ENCODE peak calls at places on chromosomes 1 and 21, in seven cellular contexts. T is ACHN, Y is NCI-H2227 treated with DMSO at 0.1 percent for 48 hours, H is fibroblast of lung, R is SHP77, J is mesenchymal stem cell, A is NAMALWA. P is an unnamed sample.

GRCh38 chr1:155207578-155208405 is at the start of gene THBS3:
- DNase-seq in Y (peak; percentile 84), T (peak; percentile 62), H (peak; percentile 57), A (no peak), J (peak; percentile 46), R (peak; percentile 72), P (peak; percentile 81)

GRCh38 chr1:57067863-57068262 is 102.0 kb upstream of the C8B start:
- DNase-seq in H (no peak), J (no peak), R (no peak), T (no peak), Y (peak; percentile 65), A (no peak), P (no peak)

GRCh38 chr21:15221799-15222386 is 157.1 kb upstream of the NRIP1 start:
- DNase-seq in T (no peak), J (peak; percentile 53), A (no peak), H (peak; percentile 79), Y (no peak), R (no peak), P (peak; percentile 54)

GRCh38 chr1:174912243-174912642 is 87.5 kb upstream of the CACYBP start:
- DNase-seq in R (no peak), T (no peak), J (no peak), Y (no peak), H (no peak), A (no peak), P (no peak)

GRCh38 chr1:100440075-100440809 is 87.9 kb downstream of the CDC14A start:
- DNase-seq in T (no peak), R (no peak), J (no peak), Y (no peak), H (no peak), A (no peak), P (no peak)

GRCh38 chr1:16012590-16013219 is 5.1 kb downstream of the HSPB7 start:
- DNase-seq in T (peak; percentile 48), Y (peak; percentile 56), J (peak; percentile 94), R (peak; percentile 57), A (no peak), H (peak; percentile 75), P (peak; percentile 53)

GRCh38 chr1:188023206-188023605 is 1194.5 kb downstream of the PLA2G4A start:
- DNase-seq in A (no peak), T (no peak), R (no peak), J (no peak), Y (no peak), H (peak; percentile 73), P (no peak)

GRCh38 chr1:30718636-30719405 is 4.6 kb downstream of the MATN1 start:
- DNase-seq in A (peak; percentile 94), J (peak; percentile 98), T (peak; percentile 93), H (peak; percentile 98), R (peak; percentile 93), Y (peak; percentile 32), P (peak; percentile 99)

GRCh38 chr1:26239936-26240335 is 5.9 kb downstream of the CEP85 start:
- DNase-seq in T (no peak), Y (no peak), A (no peak), R (no peak), J (no peak), H (peak; percentile 83), P (no peak)

GRCh38 chr1:220628431-220628830 is 61.7 kb upstream of the C1orf115 start:
- DNase-seq in R (no peak), Y (no peak), J (no peak), A (no peak), T (no peak), H (no peak), P (no peak)

GRCh38 chr1:184416921-184417320 is 30.1 kb downstream of the C1orf21 start:
- DNase-seq in H (no peak), A (no peak), Y (no peak), T (no peak), J (no peak), R (no peak), P (no peak)

GRCh38 chr1:21292991-21293536 is 2.8 kb upstream of the ECE1 start:
- DNase-seq in A (peak; percentile 85), H (no peak), J (no peak), R (no peak), Y (no peak), T (no peak), P (no peak)

GRCh38 chr1:26730695-26731094 is 34.9 kb downstream of the ARID1A start:
- DNase-seq in A (no peak), R (no peak), T (no peak), J (peak; percentile 47), Y (no peak), H (peak; percentile 61), P (no peak)

GRCh38 chr1:153470707-153471106 is 10.3 kb upstream of the S100A7 start:
- DNase-seq in T (no peak), Y (no peak), R (no peak), J (no peak), H (no peak), A (no peak), P (no peak)

GRCh38 chr1:53336146-53336545 is 8.3 kb upstream of the LRP8 start:
- DNase-seq in R (no peak), A (no peak), T (no peak), H (no peak), J (no peak), Y (no peak), P (no peak)

GRCh38 chr1:180912211-180912800 is 391 bp upstream of the KIAA1614 start:
- DNase-seq in J (peak; percentile 60), H (peak; percentile 57), R (no peak), A (no peak), Y (no peak), T (peak; percentile 42), P (peak; percentile 81)

GRCh38 chr1:37858931-37859506 is 373 bp downstream of the MTF1 start:
- DNase-seq in A (peak; percentile 53), T (peak; percentile 5), Y (peak; percentile 68), H (no peak), J (peak; percentile 64), R (no peak), P (no peak)

GRCh38 chr1:167294528-167294927 is 73.8 kb downstream of the POU2F1 start:
- DNase-seq in J (peak; percentile 66), A (peak; percentile 27), Y (no peak), H (peak; percentile 50), T (no peak), R (no peak), P (no peak)

GRCh38 chr21:45887788-45888187 is 93.8 kb upstream of the COL6A1 start:
- DNase-seq in R (peak; percentile 94), Y (no peak), H (no peak), T (no peak), J (no peak), A (no peak), P (peak; percentile 60)

GRCh38 chr1:219587401-219587800 is 25.5 kb downstream of the ZC3H11B start:
- DNase-seq in J (no peak), Y (no peak), A (no peak), R (no peak), H (peak; percentile 14), T (no peak), P (no peak)

GRCh38 chr1:39825432-39825941 is 36.8 kb upstream of the BMP8B start:
- DNase-seq in H (no peak), T (no peak), A (peak; percentile 32), J (no peak), R (no peak), Y (no peak), P (no peak)

GRCh38 chr1:113904292-113904673 is 316 bp downstream of the AP4B1 start:
- DNase-seq in J (no peak), R (no peak), Y (peak; percentile 65), T (no peak), A (no peak), H (no peak), P (no peak)

GRCh38 chr1:24191860-24192259 is 4.8 kb upstream of the IFNLR1 start:
- DNase-seq in R (no peak), J (peak; percentile 84), H (peak; percentile 68), T (peak; percentile 32), Y (no peak), A (no peak), P (no peak)

GRCh38 chr1:232968965-232969364 is 18.6 kb downstream of the NTPCR start:
- DNase-seq in T (no peak), H (peak; percentile 90), J (no peak), A (no peak), Y (no peak), R (no peak), P (no peak)

GRCh38 chr1:32400876-32401631 is 6.8 kb upstream of the BSDC1 start:
- DNase-seq in Y (peak; percentile 67), R (peak; percentile 84), A (peak; percentile 59), H (peak; percentile 94), T (peak; percentile 67), J (peak; percentile 84), P (peak; percentile 84)

GRCh38 chr1:107897428-107898339 is 67.3 kb downstream of the VAV3 start:
- DNase-seq in Y (no peak), J (no peak), A (peak; percentile 68), H (no peak), R (no peak), T (no peak), P (no peak)

GRCh38 chr1:162373541-162374375 is 2.9 kb downstream of the SPATA46 start:
- DNase-seq in T (peak; percentile 74), Y (no peak), H (peak; percentile 82), A (no peak), R (no peak), J (peak; percentile 71), P (no peak)

GRCh38 chr1:42936309-42937078 is 22.2 kb downstream of the SLC2A1 start:
- DNase-seq in J (peak; percentile 68), A (peak; percentile 23), T (no peak), Y (no peak), R (no peak), H (peak; percentile 73), P (peak; percentile 25)

GRCh38 chr1:183272390-183272801 is 86.3 kb downstream of the LAMC2 start:
- DNase-seq in Y (no peak), J (peak; percentile 77), R (no peak), T (peak; percentile 36), H (peak; percentile 96), A (no peak), P (no peak)

GRCh38 chr1:63915121-63915520 is 141.3 kb downstream of the ROR1 start:
- DNase-seq in Y (peak; percentile 2), J (peak; percentile 26), R (no peak), T (peak; percentile 52), H (peak; percentile 32), A (peak; percentile 72), P (no peak)

GRCh38 chr1:108716437-108717230 is 3.9 kb downstream of the FNDC7 start:
- DNase-seq in H (peak; percentile 54), Y (no peak), T (no peak), A (no peak), R (no peak), J (no peak), P (no peak)

P was measured in retina.